ENCODE peak calls at places on chromosomes 3 and 15, in four cellular contexts. M is HepG2, Z is WTC11, K is K562. L is an unnamed sample.

GRCh38 chr3:51992017-51992682 is 3.5 kb downstream of the RPL29 start:
- DNase-seq in M (no peak), Z (no peak), K (peak), L (no peak)

GRCh38 chr3:1079641-1080040 is 13.2 kb upstream of the CNTN6 start:
- DNase-seq in M (no peak), Z (no peak), K (no peak), L (no peak)

GRCh38 chr3:47425959-47426358 is 45.1 kb downstream of the PTPN23 start:
- DNase-seq in M (no peak), Z (no peak), K (no peak), L (no peak)

GRCh38 chr3:49716691-49717538 is 2.6 kb downstream of the AMIGO3 start:
- DNase-seq in M (no peak), Z (no peak), K (no peak), L (no peak)

GRCh38 chr15:77602800-77603199 is 29.9 kb downstream of the LINGO1 start:
- DNase-seq in M (no peak), Z (no peak), K (no peak), L (no peak)

GRCh38 chr3:88059380-88060160 is 515 bp downstream of the ZNF654 start:
- DNase-seq in M (no peak), Z (no peak), K (peak), L (no peak)

GRCh38 chr3:170225166-170225565 is 2.9 kb downstream of the PRKCI start:
- DNase-seq in M (no peak), Z (no peak), K (no peak), L (no peak)

GRCh38 chr15:57422113-57422754 is 45.9 kb downstream of the CGNL1 start:
- DNase-seq in M (peak), Z (no peak), K (no peak), L (no peak)

GRCh38 chr3:8233938-8234337 is 267.7 kb upstream of the LMCD1 start:
- DNase-seq in M (no peak), Z (no peak), K (no peak), L (no peak)

GRCh38 chr3:136982520-136983138 is 24.8 kb downstream of the IL20RB start:
- DNase-seq in M (no peak), Z (no peak), K (no peak), L (no peak)

GRCh38 chr3:162738778-162739177 is 1242.2 kb downstream of the OTOL1 start:
- DNase-seq in M (no peak), Z (no peak), K (no peak), L (no peak)

GRCh38 chr3:14428087-14429067 is 26.0 kb downstream of the SLC6A6 start:
- DNase-seq in M (no peak), Z (no peak), K (no peak), L (no peak)

GRCh38 chr15:29792426-29793159 is 29.7 kb downstream of the TJP1 start:
- DNase-seq in M (no peak), Z (no peak), K (no peak), L (no peak)

GRCh38 chr3:154431043-154431442 is 1.1 kb upstream of the GPR149 start:
- DNase-seq in M (no peak), Z (no peak), K (no peak), L (no peak)

GRCh38 chr15:92709064-92709463 is 53.5 kb upstream of the FAM174B start:
- DNase-seq in M (no peak), Z (no peak), K (no peak), L (no peak)

GRCh38 chr3:180679178-180680096 is at the start of gene CCDC39:
- DNase-seq in M (peak), Z (peak), K (peak), L (peak)

GRCh38 chr3:120561251-120562045 is 34.7 kb upstream of the NDUFB4 start:
- DNase-seq in M (peak), Z (peak), K (peak), L (no peak)

GRCh38 chr15:100112061-100112420 is 229.7 kb downstream of the ADAMTS17 start:
- DNase-seq in M (no peak), Z (no peak), K (no peak), L (no peak)

GRCh38 chr15:94086360-94086759 is 145.0 kb upstream of the MCTP2 start:
- DNase-seq in M (no peak), Z (no peak), K (no peak), L (no peak)

GRCh38 chr3:186965141-186965879 is 35.0 kb downstream of the ST6GAL1 start:
- DNase-seq in M (no peak), Z (peak), K (no peak), L (no peak)

GRCh38 chr15:35696767-35697231 is 150.8 kb upstream of the DPH6 start:
- DNase-seq in M (peak), Z (no peak), K (peak), L (peak)

GRCh38 chr3:181418249-181418648 is 293.5 kb upstream of the SOX2 start:
- DNase-seq in M (no peak), Z (no peak), K (no peak), L (no peak)

GRCh38 chr3:188234172-188234571 is 80.2 kb downstream of the LPP start:
- DNase-seq in M (no peak), Z (no peak), K (no peak), L (no peak)

GRCh38 chr15:22956257-22956979 is 23.8 kb downstream of the CYFIP1 start:
- DNase-seq in M (no peak), Z (no peak), K (no peak), L (peak)

GRCh38 chr3:23052230-23053019 is 150.7 kb upstream of the UBE2E2 start:
- DNase-seq in M (no peak), Z (peak), K (no peak), L (no peak)

GRCh38 chr3:116051586-116051985 is 393.7 kb downstream of the LSAMP start:
- DNase-seq in M (no peak), Z (no peak), K (no peak), L (no peak)

GRCh38 chr15:58584789-58585461 is 153.1 kb downstream of the LIPC start:
- DNase-seq in M (no peak), Z (no peak), K (peak), L (no peak)

GRCh38 chr3:2652416-2652815 is 457.8 kb downstream of the IL5RA start:
- DNase-seq in M (no peak), Z (no peak), K (no peak), L (no peak)

GRCh38 chr15:48437178-48437577 is 105.9 kb downstream of the DUT start:
- DNase-seq in M (no peak), Z (no peak), K (no peak), L (no peak)

GRCh38 chr15:68275165-68275746 is 2.3 kb upstream of the FEM1B start:
- DNase-seq in M (peak), Z (no peak), K (no peak), L (peak)

GRCh38 chr15:33242669-33243191 is 48.2 kb upstream of the FMN1 start:
- DNase-seq in M (no peak), Z (no peak), K (no peak), L (no peak)

GRCh38 chr3:178170698-178171535 is 365.3 kb upstream of the KCNMB2 start:
- DNase-seq in M (no peak), Z (no peak), K (peak), L (peak)

GRCh38 chr15:78914027-78914764 is 30.6 kb downstream of the CTSH start:
- DNase-seq in M (peak), Z (peak), K (peak), L (peak)

GRCh38 chr15:52095597-52096262 is 16.8 kb downstream of the BCL2L10 start:
- DNase-seq in M (no peak), Z (no peak), K (no peak), L (peak)

GRCh38 chr3:184800349-184800748 is 11.6 kb upstream of the VPS8 start:
- DNase-seq in M (no peak), Z (no peak), K (no peak), L (no peak)

GRCh38 chr3:182729903-182730674 is 63.2 kb upstream of the ATP11B start:
- DNase-seq in M (no peak), Z (no peak), K (no peak), L (no peak)

GRCh38 chr3:67044295-67044694 is 46.2 kb downstream of the KBTBD8 start:
- DNase-seq in M (no peak), Z (no peak), K (no peak), L (no peak)

GRCh38 chr3:195550723-195551122 is 7.6 kb upstream of the PPP1R2 start:
- DNase-seq in M (peak), Z (no peak), K (no peak), L (no peak)

GRCh38 chr3:53571264-53571663 is 76.9 kb downstream of the CACNA1D start:
- DNase-seq in M (no peak), Z (no peak), K (no peak), L (no peak)

GRCh38 chr3:179244874-179245273 is 6.0 kb downstream of the KCNMB3 start:
- DNase-seq in M (no peak), Z (no peak), K (no peak), L (no peak)

GRCh38 chr15:31223478-31224350 is 102.9 kb upstream of the KLF13 start:
- DNase-seq in M (no peak), Z (no peak), K (no peak), L (no peak)
- TF ChIP-seq HMGXB4 in M (no peak), Z (no peak), K (no peak), L (no peak)

GRCh38 chr15:70422342-70422741 is 324.6 kb upstream of the TLE3 start:
- DNase-seq in M (no peak), Z (no peak), K (no peak), L (no peak)

GRCh38 chr15:70419046-70419445 is 321.3 kb upstream of the TLE3 start:
- DNase-seq in M (no peak), Z (no peak), K (no peak), L (no peak)

GRCh38 chr15:70420421-70421196 is 322.9 kb upstream of the TLE3 start:
- DNase-seq in M (no peak), Z (peak), K (no peak), L (no peak)

GRCh38 chr15:70423267-70423666 is 325.6 kb upstream of the TLE3 start:
- DNase-seq in M (no peak), Z (no peak), K (no peak), L (no peak)

DNA sequence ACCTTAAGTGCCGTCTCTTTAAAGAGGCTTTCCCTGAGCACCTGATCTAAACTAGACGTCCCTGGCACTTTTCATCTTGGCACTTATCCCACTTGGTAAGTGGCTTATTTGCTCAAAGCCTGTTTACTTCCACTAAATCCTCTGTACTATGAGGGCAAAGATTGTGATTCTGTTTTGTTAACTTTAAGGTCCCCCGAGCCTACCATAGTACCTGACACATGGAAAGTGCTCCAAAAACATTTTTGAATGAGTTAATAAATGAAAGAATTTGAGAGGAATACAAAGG is 323.4 kb upstream of the TLE3 start:
- DNase-seq in M (peak), Z (no peak), K (no peak), L (no peak)
- TF ChIP-seq HMGXB4 in M (no peak), Z (no peak), K (no peak), L (no peak)

GRCh38 chr3:133092676-133093075 is 54.5 kb downstream of the TMEM108 start:
- DNase-seq in M (no peak), Z (no peak), K (no peak), L (no peak)
- TF ChIP-seq HMGXB4 in M (no peak), Z (no peak), K (no peak), L (no peak)

GRCh38 chr3:168877899-168878298 is 782.2 kb upstream of the GOLIM4 start:
- DNase-seq in M (no peak), Z (no peak), K (no peak), L (no peak)
- TF ChIP-seq HMGXB4 in M (no peak), Z (no peak), K (no peak), L (no peak)

GRCh38 chr3:114646521-114646920 is 352.7 kb downstream of the TIGIT start:
- DNase-seq in M (no peak), Z (no peak), K (no peak), L (no peak)
- TF ChIP-seq HMGXB4 in M (no peak), Z (no peak), K (no peak), L (no peak)

GRCh38 chr15:63288778-63289378 is 11.5 kb downstream of the APH1B start:
- DNase-seq in M (peak), Z (no peak), K (peak), L (peak)
- TF ChIP-seq HMGXB4 in M (no peak), Z (no peak), K (no peak), L (no peak)

GRCh38 chr3:71582612-71583568 is 638 bp downstream of the FOXP1 start:
- DNase-seq in M (peak), Z (peak), K (peak), L (peak)
- TF ChIP-seq HMGXB4 in M (peak), Z (no peak), K (no peak), L (no peak)

GRCh38 chr15:75042730-75043508 is 19.5 kb downstream of the PPCDC start:
- DNase-seq in M (peak), Z (peak), K (peak), L (peak)
- TF ChIP-seq HMGXB4 in M (peak), Z (no peak), K (no peak), L (no peak)

DNA sequence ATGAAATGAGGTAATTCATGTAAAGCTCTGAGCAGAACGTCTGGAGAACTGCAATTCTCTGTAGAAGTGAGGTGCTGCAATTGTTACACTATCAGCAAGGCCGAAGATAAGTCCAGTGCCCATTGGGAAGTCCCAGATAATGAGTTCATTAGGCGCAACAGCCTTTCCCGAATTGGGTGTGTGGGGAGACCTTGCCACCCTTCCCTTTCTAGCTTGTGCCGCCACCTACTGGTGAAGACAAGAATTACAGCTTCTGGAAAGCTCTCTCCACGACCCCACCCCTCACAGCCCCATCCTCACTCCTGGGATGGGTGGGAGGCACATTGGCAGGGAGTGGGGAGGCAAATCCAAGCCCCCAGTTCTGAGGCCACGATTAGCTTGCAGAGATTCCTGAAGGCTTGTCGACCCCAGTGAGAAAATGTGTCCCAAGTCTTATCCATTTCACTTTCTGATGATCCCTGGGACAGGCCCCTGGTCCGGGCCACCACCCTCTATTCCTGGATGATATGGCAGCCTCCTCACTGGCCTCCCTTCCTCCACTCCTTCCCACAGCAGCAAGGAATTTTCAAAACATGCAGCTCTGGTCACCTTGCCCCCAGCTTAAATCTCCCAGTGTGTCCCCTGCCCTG is 36.4 kb downstream of the FAM3D start:
- DNase-seq in M (peak), Z (peak), K (peak), L (peak)
- TF ChIP-seq HMGXB4 in M (no peak), Z (no peak), K (no peak), L (no peak)

L was measured in A549.